ENCODE peak calls at places on chromosome 15, in seven cellular contexts. One of them, this sample, is unnamed.

GRCh38 chr15:80974914-80975313 is 14.7 kb downstream of the MESD start:
- DNase-seq in PC-3: no peak
- DNase-seq in uterus: no peak
- DNase-seq in adrenal gland: no peak
- DNase-seq in SK-N-SH: no peak
- DNase-seq in heart left ventricle: no peak
- DNase-seq in fibroblast of lung: no peak
- DNase-seq in this sample: no peak

GRCh38 chr15:25180606-25181289 is 226.0 kb downstream of the SNRPN start:
- DNase-seq in PC-3: no peak
- DNase-seq in uterus: peak; percentile 5
- DNase-seq in adrenal gland: no peak
- DNase-seq in SK-N-SH: no peak
- DNase-seq in heart left ventricle: peak; percentile 3
- DNase-seq in fibroblast of lung: no peak
- DNase-seq in this sample: peak; percentile 2

GRCh38 chr15:31442203-31443090 is 115.8 kb downstream of the KLF13 start:
- DNase-seq in PC-3: peak; percentile 2
- DNase-seq in uterus: peak; percentile 53
- DNase-seq in adrenal gland: no peak
- DNase-seq in SK-N-SH: peak; percentile 70
- DNase-seq in heart left ventricle: no peak
- DNase-seq in fibroblast of lung: peak; percentile 89
- DNase-seq in this sample: no peak

GRCh38 chr15:40282870-40283614 is at the start of gene ANKRD63:
- DNase-seq in PC-3: peak; percentile 20
- DNase-seq in uterus: no peak
- DNase-seq in adrenal gland: no peak
- DNase-seq in SK-N-SH: peak; percentile 81
- DNase-seq in heart left ventricle: no peak
- DNase-seq in fibroblast of lung: no peak
- DNase-seq in this sample: no peak

GRCh38 chr15:82739086-82739485 is 29.4 kb upstream of the AP3B2 start:
- DNase-seq in PC-3: peak; percentile 27
- DNase-seq in uterus: no peak
- DNase-seq in adrenal gland: no peak
- DNase-seq in SK-N-SH: no peak
- DNase-seq in heart left ventricle: no peak
- DNase-seq in fibroblast of lung: peak; percentile 31
- DNase-seq in this sample: no peak

GRCh38 chr15:90219421-90220141 is 14.2 kb downstream of the CIB1 start:
- DNase-seq in PC-3: no peak
- DNase-seq in uterus: no peak
- DNase-seq in adrenal gland: no peak
- DNase-seq in SK-N-SH: peak; percentile 90
- DNase-seq in heart left ventricle: no peak
- DNase-seq in fibroblast of lung: no peak
- DNase-seq in this sample: no peak

GRCh38 chr15:40233727-40234577 is 4.9 kb upstream of the PAK6 start:
- DNase-seq in PC-3: no peak
- DNase-seq in uterus: no peak
- DNase-seq in adrenal gland: no peak
- DNase-seq in SK-N-SH: no peak
- DNase-seq in heart left ventricle: no peak
- DNase-seq in fibroblast of lung: peak; percentile 45
- DNase-seq in this sample: no peak

GRCh38 chr15:66921319-66921718 is 144.1 kb upstream of the SMAD3 start:
- DNase-seq in PC-3: no peak
- DNase-seq in uterus: no peak
- DNase-seq in adrenal gland: no peak
- DNase-seq in SK-N-SH: no peak
- DNase-seq in heart left ventricle: no peak
- DNase-seq in fibroblast of lung: no peak
- DNase-seq in this sample: no peak

GRCh38 chr15:71397377-71397776 is 282.1 kb downstream of the THSD4 start:
- DNase-seq in PC-3: peak; percentile 2
- DNase-seq in uterus: no peak
- DNase-seq in adrenal gland: no peak
- DNase-seq in SK-N-SH: no peak
- DNase-seq in heart left ventricle: no peak
- DNase-seq in fibroblast of lung: no peak
- DNase-seq in this sample: no peak

GRCh38 chr15:39114690-39115378 is 466.0 kb upstream of the THBS1 start:
- DNase-seq in PC-3: no peak
- DNase-seq in uterus: no peak
- DNase-seq in adrenal gland: no peak
- DNase-seq in SK-N-SH: no peak
- DNase-seq in heart left ventricle: no peak
- DNase-seq in fibroblast of lung: no peak
- DNase-seq in this sample: no peak

GRCh38 chr15:51536965-51537574 is 85.5 kb downstream of the DMXL2 start:
- DNase-seq in PC-3: peak; percentile 33
- DNase-seq in uterus: no peak
- DNase-seq in adrenal gland: no peak
- DNase-seq in SK-N-SH: peak; percentile 9
- DNase-seq in heart left ventricle: no peak
- DNase-seq in fibroblast of lung: peak; percentile 10
- DNase-seq in this sample: no peak

DNA sequence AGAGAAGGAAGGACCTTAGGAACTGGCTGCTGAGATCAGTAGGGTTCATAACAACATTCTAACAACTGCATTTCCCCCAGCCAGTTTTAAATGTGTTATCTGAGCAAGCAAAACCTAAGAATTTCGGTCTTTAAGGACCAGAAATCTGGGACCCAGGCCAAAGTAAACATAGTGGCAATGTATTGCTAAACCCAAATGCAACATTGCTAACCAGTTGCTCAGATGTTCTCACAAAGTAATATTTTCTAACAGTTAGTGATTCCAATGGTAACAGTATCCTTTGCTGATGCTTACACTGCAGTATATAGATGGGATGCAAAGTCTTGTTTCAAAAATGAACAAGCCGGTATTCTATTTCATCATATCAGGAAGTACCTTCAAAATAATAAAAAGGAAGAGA is 254.3 kb downstream of the RYR3 start:
- DNase-seq in PC-3: peak; percentile 42
- DNase-seq in uterus: no peak
- DNase-seq in adrenal gland: no peak
- DNase-seq in SK-N-SH: no peak
- DNase-seq in heart left ventricle: no peak
- DNase-seq in fibroblast of lung: peak; percentile 58
- DNase-seq in this sample: no peak
- H3K27ac ChIP-seq in PC-3: no peak overlapping the region
- H3K27ac ChIP-seq in uterus: no peak overlapping the region
- H3K27ac ChIP-seq in adrenal gland: no peak overlapping the region
- H3K27ac ChIP-seq in SK-N-SH: no peak overlapping the region
- H3K27ac ChIP-seq in heart left ventricle: no peak overlapping the region
- H3K27ac ChIP-seq in fibroblast of lung: no peak overlapping the region
- H3K27ac ChIP-seq in this sample: no peak overlapping the region

DNA sequence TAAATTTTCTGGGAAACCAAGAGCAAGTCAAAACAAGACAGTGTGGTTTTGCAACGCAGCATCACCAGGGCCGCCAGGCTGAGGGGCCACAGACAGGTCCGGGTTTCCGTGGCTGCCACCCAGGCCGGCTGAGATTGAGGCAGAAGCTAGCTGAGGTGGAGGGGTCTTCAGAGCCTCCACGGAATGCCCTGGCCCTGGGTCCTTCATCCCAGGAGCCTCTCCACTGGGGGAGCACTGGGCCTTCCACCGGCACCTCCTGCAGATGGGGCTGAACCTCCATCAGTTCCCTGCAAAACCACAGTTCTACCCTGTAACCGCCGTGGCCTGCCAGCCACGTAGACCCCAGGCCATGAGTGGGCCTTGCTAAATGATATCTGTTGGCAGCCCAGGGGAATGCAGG is 152.7 kb downstream of the CHSY1 start:
- DNase-seq in PC-3: no peak
- DNase-seq in uterus: no peak
- DNase-seq in adrenal gland: no peak
- DNase-seq in SK-N-SH: no peak
- DNase-seq in heart left ventricle: no peak
- DNase-seq in fibroblast of lung: no peak
- DNase-seq in this sample: no peak
- TF ChIP-seq CTCF in PC-3: no peak
- TF ChIP-seq CTCF in uterus: no peak
- TF ChIP-seq CTCF in adrenal gland: no peak
- TF ChIP-seq CTCF in SK-N-SH: no peak
- TF ChIP-seq CTCF in heart left ventricle: no peak
- TF ChIP-seq CTCF in fibroblast of lung: no peak
- TF ChIP-seq CTCF in this sample: no peak

DNA sequence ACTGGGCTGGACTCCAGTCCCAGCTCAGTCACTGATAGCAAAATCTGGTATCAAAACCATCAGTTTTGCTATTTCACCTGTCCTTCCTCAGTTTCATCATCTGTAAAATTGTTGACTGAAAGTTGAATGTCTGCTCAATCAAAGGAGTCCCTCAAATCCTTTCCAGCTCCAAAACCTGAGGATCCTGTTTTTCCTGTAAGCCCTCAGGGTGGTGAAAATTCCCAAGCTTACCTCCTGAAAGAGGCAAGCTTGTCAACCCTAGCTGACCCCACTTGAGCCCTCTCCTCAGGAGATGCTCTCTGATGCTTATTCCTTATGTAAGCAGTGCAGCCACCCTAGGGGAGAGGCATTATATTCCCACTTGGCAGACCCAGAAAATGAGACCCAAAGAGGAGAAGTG is 82.6 kb downstream of the HMG20A start:
- DNase-seq in PC-3: peak; percentile 53
- DNase-seq in uterus: no peak
- DNase-seq in adrenal gland: no peak
- DNase-seq in SK-N-SH: no peak
- DNase-seq in heart left ventricle: no peak
- DNase-seq in fibroblast of lung: no peak
- DNase-seq in this sample: no peak
- H3K4me1 ChIP-seq in PC-3: peaks cover 24% of the 10 kb centered on the region
- H3K4me1 ChIP-seq in uterus: peaks cover 3% of the 10 kb centered on the region
- H3K4me1 ChIP-seq in adrenal gland: peaks cover 30% of the 10 kb centered on the region
- H3K4me1 ChIP-seq in SK-N-SH: peaks cover 29% of the 10 kb centered on the region
- H3K4me1 ChIP-seq in heart left ventricle: peaks cover 71% of the 10 kb centered on the region
- H3K4me1 ChIP-seq in fibroblast of lung: peaks cover 25% of the 10 kb centered on the region
- H3K4me1 ChIP-seq in this sample: peaks cover 76% of the 10 kb centered on the region

GRCh38 chr15:68112711-68113110 is 58.6 kb downstream of the PIAS1 start:
- DNase-seq in PC-3: no peak
- DNase-seq in uterus: no peak
- DNase-seq in adrenal gland: no peak
- DNase-seq in SK-N-SH: no peak
- DNase-seq in heart left ventricle: no peak
- DNase-seq in fibroblast of lung: peak; percentile 36
- DNase-seq in this sample: no peak

GRCh38 chr15:68113751-68114150 is 59.6 kb downstream of the PIAS1 start:
- DNase-seq in PC-3: no peak
- DNase-seq in uterus: no peak
- DNase-seq in adrenal gland: no peak
- DNase-seq in SK-N-SH: no peak
- DNase-seq in heart left ventricle: no peak
- DNase-seq in fibroblast of lung: no peak
- DNase-seq in this sample: no peak

GRCh38 chr15:68114356-68114755 is 60.2 kb downstream of the PIAS1 start:
- DNase-seq in PC-3: no peak
- DNase-seq in uterus: no peak
- DNase-seq in adrenal gland: no peak
- DNase-seq in SK-N-SH: no peak
- DNase-seq in heart left ventricle: no peak
- DNase-seq in fibroblast of lung: peak; percentile 50
- DNase-seq in this sample: no peak

GRCh38 chr15:68114840-68115239 is 60.7 kb downstream of the PIAS1 start:
- DNase-seq in PC-3: no peak
- DNase-seq in uterus: no peak
- DNase-seq in adrenal gland: no peak
- DNase-seq in SK-N-SH: no peak
- DNase-seq in heart left ventricle: no peak
- DNase-seq in fibroblast of lung: no peak
- DNase-seq in this sample: no peak

DNA sequence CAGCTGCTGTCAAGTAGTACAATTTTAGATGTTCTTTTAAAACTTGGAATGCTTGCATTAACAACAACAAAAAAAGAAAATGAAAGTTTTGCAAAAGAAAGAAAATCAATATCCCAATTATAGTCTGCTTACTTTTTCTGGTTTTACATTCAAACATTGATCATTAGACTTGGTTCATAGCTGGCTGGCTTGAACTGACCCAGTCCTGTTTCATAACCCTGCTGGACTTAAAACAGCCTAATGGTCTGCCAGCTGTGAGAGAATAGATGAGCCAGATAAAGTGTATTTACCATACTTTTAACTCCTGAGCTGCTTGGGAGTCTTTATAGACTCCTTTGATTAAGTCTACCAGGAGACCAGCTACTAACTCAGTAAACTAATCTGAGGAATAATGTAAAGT is 59.2 kb downstream of the PIAS1 start:
- DNase-seq in PC-3: no peak
- DNase-seq in uterus: no peak
- DNase-seq in adrenal gland: no peak
- DNase-seq in SK-N-SH: peak; percentile 15
- DNase-seq in heart left ventricle: no peak
- DNase-seq in fibroblast of lung: peak; percentile 33
- DNase-seq in this sample: no peak
- H3K27ac ChIP-seq in PC-3: no peak overlapping the region
- H3K27ac ChIP-seq in uterus: peak overlapping the region; percentile 67
- H3K27ac ChIP-seq in adrenal gland: peak overlapping the region; percentile 46
- H3K27ac ChIP-seq in SK-N-SH: peak overlapping the region; percentile 54
- H3K27ac ChIP-seq in heart left ventricle: no peak overlapping the region
- H3K27ac ChIP-seq in fibroblast of lung: no peak overlapping the region
- H3K27ac ChIP-seq in this sample: peak overlapping the region; percentile 58

DNA sequence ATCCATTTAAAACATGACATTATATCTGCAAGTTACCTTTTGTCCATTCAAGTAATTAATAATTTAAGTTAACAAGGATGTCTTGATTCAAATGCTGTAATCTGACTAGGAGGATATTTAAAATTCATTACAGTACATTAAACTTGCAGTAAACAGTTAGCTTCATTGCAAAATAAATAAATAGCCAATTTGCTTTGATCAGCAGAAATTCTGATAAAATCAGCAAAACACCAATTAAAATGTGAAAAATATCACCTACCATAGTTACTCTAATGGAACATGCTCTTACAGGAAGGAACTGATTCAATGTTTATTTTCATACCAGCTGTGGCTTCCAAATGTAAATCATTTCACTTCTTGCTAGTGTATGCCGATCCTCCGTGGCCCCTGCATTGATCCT is 150.7 kb downstream of the FOXB1 start:
- DNase-seq in PC-3: no peak
- DNase-seq in uterus: no peak
- DNase-seq in adrenal gland: no peak
- DNase-seq in SK-N-SH: no peak
- DNase-seq in heart left ventricle: no peak
- DNase-seq in fibroblast of lung: peak; percentile 17
- DNase-seq in this sample: no peak
- TF ChIP-seq CTCF in PC-3: no peak
- TF ChIP-seq CTCF in uterus: no peak
- TF ChIP-seq CTCF in adrenal gland: no peak
- TF ChIP-seq CTCF in SK-N-SH: no peak
- TF ChIP-seq CTCF in heart left ventricle: no peak
- TF ChIP-seq CTCF in fibroblast of lung: no peak
- TF ChIP-seq CTCF in this sample: no peak

GRCh38 chr15:63899193-63899592 is 65.4 kb upstream of the HERC1 start:
- DNase-seq in PC-3: no peak
- DNase-seq in uterus: no peak
- DNase-seq in adrenal gland: no peak
- DNase-seq in SK-N-SH: no peak
- DNase-seq in heart left ventricle: no peak
- DNase-seq in fibroblast of lung: no peak
- DNase-seq in this sample: no peak
- H3K4me1 ChIP-seq in PC-3: peaks cover 9% of the 10 kb centered on the region
- H3K4me1 ChIP-seq in uterus: no peaks in the 10 kb centered on the region
- H3K4me1 ChIP-seq in adrenal gland: peaks cover 22% of the 10 kb centered on the region
- H3K4me1 ChIP-seq in SK-N-SH: no peaks in the 10 kb centered on the region
- H3K4me1 ChIP-seq in heart left ventricle: peaks cover 11% of the 10 kb centered on the region
- H3K4me1 ChIP-seq in fibroblast of lung: peaks cover 12% of the 10 kb centered on the region
- H3K4me1 ChIP-seq in this sample: peaks cover 19% of the 10 kb centered on the region